ENCODE peak calls at places on chromosomes 11 and 22, in four cellular contexts. K is heart right ventricle, H is prostate gland, Z is AG04450. Q is an unnamed sample.

GRCh38 chr11:73439002-73439843 is 63.0 kb downstream of the RELT start:
- DNase-seq in K (no peak), H (no peak), Z (no peak), Q (no peak)

GRCh38 chr22:20526628-20527355 is 19.4 kb downstream of the MED15 start:
- DNase-seq in Z (no peak), H (no peak), K (no peak), Q (peak; percentile 40)

GRCh38 chr11:33197915-33198727 is 36.8 kb upstream of the CSTF3 start:
- DNase-seq in K (no peak), Z (no peak), H (no peak), Q (no peak)

GRCh38 chr22:42881298-42881697 is 24.2 kb upstream of the ARFGAP3 start:
- DNase-seq in K (no peak), Z (no peak), H (no peak), Q (no peak)

GRCh38 chr22:50340157-50340879 is 2.8 kb upstream of the PPP6R2 start:
- DNase-seq in K (no peak), Z (no peak), H (no peak), Q (no peak)

GRCh38 chr11:1335811-1336761 is 26.7 kb upstream of the TOLLIP start:
- DNase-seq in Z (peak; percentile 36), H (peak; percentile 43), K (peak; percentile 49), Q (peak; percentile 66)

GRCh38 chr22:24433868-24434471 is 6.6 kb downstream of the ADORA2A start:
- DNase-seq in Z (no peak), H (no peak), K (no peak), Q (no peak)

GRCh38 chr22:48892571-48893287 is 934.9 kb downstream of the BRD1 start:
- DNase-seq in K (no peak), H (no peak), Z (no peak), Q (no peak)

GRCh38 chr22:40499187-40499753 is 128.9 kb downstream of the SGSM3 start:
- DNase-seq in H (no peak), K (no peak), Z (peak; percentile 90), Q (peak; percentile 95)

GRCh38 chr11:124582565-124582964 is 12.8 kb downstream of the OR8A1 start:
- DNase-seq in H (no peak), Z (no peak), K (no peak), Q (no peak)

DNA sequence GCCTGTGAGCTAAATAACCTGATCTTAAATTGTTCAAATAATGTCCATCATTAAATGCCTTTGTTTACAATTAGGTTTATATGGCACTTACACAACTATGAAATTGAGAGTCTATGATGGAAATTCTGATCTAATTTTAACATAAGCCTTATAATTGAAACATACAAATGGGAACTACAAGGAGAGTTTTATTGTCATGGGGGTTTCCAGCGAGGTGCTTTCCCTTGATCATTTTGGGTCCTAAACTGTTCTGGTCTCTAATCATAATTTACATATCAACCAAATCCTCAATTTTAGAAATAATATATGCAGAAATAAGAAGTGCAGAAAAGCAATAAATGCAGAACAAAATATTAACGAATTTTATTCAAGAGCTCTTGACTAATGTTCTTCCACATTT is 44.9 kb downstream of the RRAS2 start:
- DNase-seq in H (no peak), K (no peak), Z (no peak), Q (no peak)
- H3K4me3 ChIP-seq in H (no peak overlapping the region), K (no peak overlapping the region), Z (no peak overlapping the region), Q (no peak overlapping the region)

GRCh38 chr22:44795701-44796630 is 43.6 kb downstream of the ARHGAP8 start:
- DNase-seq in H (no peak), Z (no peak), K (no peak), Q (no peak)
- H3K4me3 ChIP-seq in H (no peak overlapping the region), Z (no peak overlapping the region), K (no peak overlapping the region), Q (no peak overlapping the region)

DNA sequence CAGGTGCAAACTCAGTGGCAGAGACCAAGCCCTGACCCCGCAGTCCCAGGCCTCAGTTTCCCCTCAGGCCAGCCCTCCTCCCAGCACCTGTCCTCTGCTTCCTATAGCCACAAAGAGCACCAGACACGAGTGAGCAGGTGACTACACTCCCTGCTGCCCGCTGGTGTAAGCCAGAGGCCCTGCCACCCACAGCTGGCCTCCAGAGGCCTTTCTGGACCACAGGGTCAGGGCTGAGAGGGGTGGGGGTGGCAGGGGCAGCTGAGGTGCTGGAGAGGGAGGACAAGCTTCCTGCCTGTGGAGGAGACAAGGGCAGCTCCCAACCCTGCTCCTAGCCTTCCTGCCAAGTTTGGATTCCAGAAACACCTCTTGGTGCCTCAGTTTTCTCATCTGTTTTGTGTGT is 31.3 kb upstream of the WNT7B start:
- DNase-seq in Z (no peak), H (no peak), K (no peak), Q (no peak)
- H3K4me3 ChIP-seq in Z (no peak overlapping the region), H (no peak overlapping the region), K (no peak overlapping the region), Q (no peak overlapping the region)

GRCh38 chr11:72244317-72245231 is 598 bp upstream of the PHOX2A start:
- DNase-seq in K (no peak), Z (no peak), H (no peak), Q (no peak)
- H3K4me3 ChIP-seq in K (peak overlapping the region; percentile 31), Z (peak overlapping the region; percentile 25), H (no peak overlapping the region), Q (peak overlapping the region; percentile 26)

DNA sequence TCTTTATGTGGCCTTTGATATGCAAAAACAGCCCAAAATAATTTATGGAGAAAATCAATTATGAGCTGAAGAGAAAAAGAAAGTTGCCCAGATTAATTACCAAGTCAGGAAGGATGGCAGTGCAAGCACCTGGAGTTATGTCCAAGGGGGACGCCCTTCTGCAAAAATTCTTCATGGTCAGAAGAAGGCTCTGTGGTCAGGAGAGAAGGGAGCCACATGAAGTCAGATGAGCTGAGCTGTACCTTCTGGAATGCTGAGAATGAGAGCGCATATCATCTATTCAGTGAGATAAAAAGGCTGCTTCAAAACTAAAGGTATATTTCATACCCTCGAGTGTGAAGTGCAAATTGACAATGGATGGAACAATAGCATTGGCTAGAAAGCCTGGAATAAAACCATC is 607.4 kb downstream of the NTM start:
- DNase-seq in H (no peak), K (no peak), Z (peak; percentile 43), Q (peak; percentile 23)
- H3K4me3 ChIP-seq in H (no peak overlapping the region), K (no peak overlapping the region), Z (no peak overlapping the region), Q (no peak overlapping the region)

Q was measured in skeletal muscle cell.